ENCODE peak calls at places on chromosomes 5 and 9, in seven cellular contexts. F, Q, C, N, G, I and M are unnamed samples. For H3K4me1, the result is how much of the 10 kb centered on the place peaks cover.

GRCh38 chr9:112065781-112066606 is 109.1 kb downstream of the SUSD1 start:
- DNase-seq in F (no peak), Q (peak), C (no peak), N (peak), G (peak), I (no peak), M (no peak)

GRCh38 chr5:50672663-50673062 is 6.2 kb downstream of the PARP8 start:
- DNase-seq in F (no peak), Q (no peak), C (no peak), N (no peak), G (no peak), I (no peak), M (no peak)

GRCh38 chr9:70601000-70601929 is 186.8 kb upstream of the KLF9 start:
- DNase-seq in F (no peak), Q (peak), C (no peak), N (peak), G (peak), I (peak), M (no peak)

GRCh38 chr5:11719888-11720481 is 184.3 kb downstream of the CTNND2 start:
- DNase-seq in F (peak), Q (peak), C (no peak), N (peak), G (no peak), I (peak), M (peak)

GRCh38 chr9:93726147-93726546 is 149.8 kb downstream of the PHF2 start:
- DNase-seq in F (no peak), Q (no peak), C (no peak), N (no peak), G (no peak), I (no peak), M (no peak)

GRCh38 chr9:134961331-134962064 is 43.8 kb upstream of the FCN1 start:
- DNase-seq in F (no peak), Q (no peak), C (no peak), N (no peak), G (peak), I (peak), M (no peak)

GRCh38 chr5:83472508-83473343 is 1.2 kb downstream of the VCAN start:
- DNase-seq in F (no peak), Q (peak), C (no peak), N (peak), G (peak), I (peak), M (peak)

GRCh38 chr5:123720339-123720738 is 208.4 kb downstream of the CSNK1G3 start:
- DNase-seq in F (no peak), Q (no peak), C (no peak), N (no peak), G (no peak), I (no peak), M (no peak)

GRCh38 chr9:100287186-100287585 is 65.6 kb downstream of the TEX10 start:
- DNase-seq in F (no peak), Q (no peak), C (no peak), N (no peak), G (no peak), I (no peak), M (no peak)

GRCh38 chr5:150080696-150081435 is 5.5 kb downstream of the CSF1R start:
- DNase-seq in F (no peak), Q (no peak), C (no peak), N (no peak), G (no peak), I (no peak), M (no peak)

GRCh38 chr5:124754206-124754927 is 7.9 kb upstream of the ZNF608 start:
- DNase-seq in F (no peak), Q (no peak), C (no peak), N (no peak), G (no peak), I (no peak), M (peak)

GRCh38 chr9:134648701-134649525 is 7.3 kb downstream of the COL5A1 start:
- DNase-seq in F (no peak), Q (no peak), C (no peak), N (no peak), G (no peak), I (no peak), M (no peak)

GRCh38 chr5:137791803-137792202 is 37.6 kb upstream of the HNRNPA0 start:
- DNase-seq in F (no peak), Q (no peak), C (no peak), N (no peak), G (no peak), I (no peak), M (no peak)

GRCh38 chr5:103327451-103327850 is 68.9 kb downstream of the MACIR start:
- DNase-seq in F (no peak), Q (no peak), C (no peak), N (no peak), G (no peak), I (no peak), M (no peak)

GRCh38 chr9:36833954-36834353 is 200.1 kb downstream of the PAX5 start:
- DNase-seq in F (no peak), Q (no peak), C (no peak), N (no peak), G (peak), I (no peak), M (no peak)

GRCh38 chr5:180296778-180297177 is 4.9 kb upstream of the MAPK9 start:
- DNase-seq in F (no peak), Q (no peak), C (no peak), N (no peak), G (no peak), I (no peak), M (no peak)

GRCh38 chr9:132648685-132649084 is 21.1 kb downstream of the DDX31 start:
- DNase-seq in F (no peak), Q (no peak), C (no peak), N (no peak), G (no peak), I (no peak), M (no peak)

GRCh38 chr5:147472669-147473131 is 37.2 kb downstream of the DPYSL3 start:
- DNase-seq in F (no peak), Q (no peak), C (no peak), N (no peak), G (no peak), I (no peak), M (no peak)

GRCh38 chr5:75536147-75536546 is 24.5 kb downstream of the POLK start:
- DNase-seq in F (no peak), Q (no peak), C (no peak), N (no peak), G (no peak), I (no peak), M (no peak)

GRCh38 chr5:164335837-164336236 is 830.4 kb downstream of the MAT2B start:
- DNase-seq in F (no peak), Q (no peak), C (no peak), N (no peak), G (no peak), I (no peak), M (no peak)

GRCh38 chr5:135075621-135076585 is 41.9 kb upstream of the PITX1 start:
- DNase-seq in F (no peak), Q (no peak), C (no peak), N (no peak), G (peak), I (no peak), M (no peak)

GRCh38 chr9:8262625-8263622 is 463.3 kb upstream of the DMAC1 start:
- DNase-seq in F (no peak), Q (peak), C (no peak), N (no peak), G (no peak), I (no peak), M (no peak)

GRCh38 chr5:173888473-173889135 is 455 bp downstream of the CPEB4 start:
- DNase-seq in F (peak), Q (peak), C (no peak), N (no peak), G (peak), I (no peak), M (no peak)

GRCh38 chr5:55172051-55172899 is 702 bp downstream of the CDC20B start:
- DNase-seq in F (peak), Q (peak), C (peak), N (peak), G (no peak), I (peak), M (peak)

GRCh38 chr5:73488806-73489205 is 9.4 kb upstream of the BTF3 start:
- DNase-seq in F (no peak), Q (no peak), C (no peak), N (no peak), G (no peak), I (no peak), M (no peak)

GRCh38 chr5:39424751-39425524 is at the start of gene DAB2:
- DNase-seq in F (no peak), Q (peak), C (peak), N (peak), G (peak), I (peak), M (peak)

GRCh38 chr5:125093776-125094175 is 347.3 kb upstream of the ZNF608 start:
- DNase-seq in F (no peak), Q (no peak), C (no peak), N (no peak), G (no peak), I (no peak), M (no peak)

GRCh38 chr5:65142511-65143011 is 339.2 kb downstream of the ADAMTS6 start:
- DNase-seq in F (no peak), Q (no peak), C (no peak), N (no peak), G (no peak), I (no peak), M (no peak)

GRCh38 chr9:123377211-123377971 is 21.4 kb downstream of the CRB2 start:
- DNase-seq in F (no peak), Q (no peak), C (no peak), N (no peak), G (no peak), I (no peak), M (no peak)

GRCh38 chr5:150138551-150139265 is 16.9 kb downstream of the PDGFRB start:
- DNase-seq in F (no peak), Q (peak), C (no peak), N (peak), G (no peak), I (peak), M (no peak)

GRCh38 chr5:128965011-128965637 is at the start of gene SLC27A6:
- DNase-seq in F (no peak), Q (peak), C (no peak), N (no peak), G (peak), I (no peak), M (no peak)

DNA sequence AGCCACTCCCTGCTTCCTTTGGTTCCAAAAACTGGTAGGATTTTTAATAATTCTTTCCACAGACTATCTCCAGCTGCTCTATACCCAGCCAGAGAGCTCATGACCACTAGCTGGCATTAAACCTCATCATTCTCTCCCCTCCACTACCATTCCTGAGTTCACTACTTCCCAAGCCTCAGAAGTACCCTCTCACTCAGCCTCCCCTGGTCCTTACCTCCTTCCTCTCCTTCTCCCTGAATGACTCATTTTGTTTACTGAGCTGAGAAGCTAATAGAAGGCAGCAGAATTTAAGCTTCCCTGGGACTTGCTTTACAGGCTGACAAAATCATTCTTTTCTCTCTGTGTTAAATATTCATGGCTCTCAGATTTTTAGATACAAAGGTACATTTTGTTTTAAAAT is 305.4 kb downstream of the TLR4 start:
- DNase-seq in F (no peak), Q (no peak), C (no peak), N (no peak), G (no peak), I (no peak), M (no peak)
- H3K4me1 ChIP-seq in F (under half), Q (under half), C (under half), N (under half), G (under half), I (under half), M (under half)

GRCh38 chr5:151218177-151218576 is 5.7 kb downstream of the CCDC69 start:
- DNase-seq in F (no peak), Q (no peak), C (no peak), N (no peak), G (no peak), I (no peak), M (no peak)
- H3K4me1 ChIP-seq in F (half or more), Q (half or more), C (half or more), N (half or more), G (half or more), I (half or more), M (half or more)

DNA sequence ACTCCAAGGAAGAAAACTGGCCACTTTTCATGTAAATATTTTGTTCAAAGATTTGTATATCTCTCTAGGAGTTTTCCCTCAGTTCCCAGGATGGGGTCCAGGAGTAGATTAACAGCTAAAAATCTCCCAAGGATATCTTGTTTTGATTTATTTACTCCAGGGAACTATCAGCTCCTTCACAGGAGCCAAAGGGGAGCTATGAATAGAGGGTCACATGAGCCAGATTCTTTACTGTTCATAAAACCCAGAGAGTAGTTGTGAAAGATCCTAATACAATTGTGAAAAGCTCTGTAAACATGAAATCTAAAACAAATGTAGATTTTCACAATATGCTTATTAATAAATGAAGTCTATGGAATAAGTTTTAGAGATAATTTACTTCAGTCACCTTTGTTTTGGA is 16.9 kb downstream of the DIMT1 start:
- DNase-seq in F (no peak), Q (no peak), C (no peak), N (no peak), G (no peak), I (no peak), M (no peak)
- H3K4me1 ChIP-seq in F (under half), Q (under half), C (under half), N (under half), G (under half), I (under half), M (under half)

GRCh38 chr9:89442016-89442415 is 55.9 kb downstream of the SEMA4D start:
- DNase-seq in F (no peak), Q (no peak), C (no peak), N (peak), G (no peak), I (no peak), M (no peak)
- H3K4me1 ChIP-seq in F (under half), Q (under half), C (half or more), N (under half), G (under half), I (under half), M (under half)

DNA sequence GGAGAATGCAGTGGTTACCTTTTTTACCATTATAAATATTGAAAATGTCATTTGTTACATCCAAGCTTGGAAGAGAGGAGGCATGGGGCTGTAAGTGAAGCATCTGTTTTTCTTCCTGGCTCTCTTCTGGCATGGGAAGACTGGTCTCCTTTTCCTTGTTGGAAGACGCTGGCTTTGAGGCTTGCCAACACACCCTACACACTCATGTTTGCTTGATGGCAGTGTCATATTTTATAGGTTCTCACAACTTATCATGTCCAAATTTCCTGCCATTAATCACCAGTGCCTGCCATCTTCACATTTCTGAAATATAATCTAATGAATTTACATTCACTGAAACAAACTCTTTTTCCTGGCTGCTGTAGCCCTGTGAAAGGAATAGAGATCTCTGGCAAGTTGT is 252.9 kb downstream of the MAN2A1 start:
- DNase-seq in F (no peak), Q (no peak), C (no peak), N (no peak), G (no peak), I (no peak), M (no peak)
- H3K4me1 ChIP-seq in F (under half), Q (under half), C (under half), N (under half), G (under half), I (under half), M (under half)

GRCh38 chr5:151151793-151152192 is 5.8 kb downstream of the ANXA6 start:
- DNase-seq in F (no peak), Q (no peak), C (no peak), N (peak), G (no peak), I (peak), M (no peak)
- H3K4me1 ChIP-seq in F (half or more), Q (half or more), C (half or more), N (half or more), G (half or more), I (half or more), M (half or more)